ENCODE peak calls at places on chromosomes 6 and 20, in six cellular contexts. J, X, A, B, D and I are unnamed samples.

GRCh38 chr20:51104960-51105460 is 82.1 kb upstream of the KCNG1 start:
- DNase-seq in B (no peak), J (no peak), A (no peak), X (no peak), D (no peak), I (no peak)

GRCh38 chr6:41917528-41917927 is 3.4 kb downstream of the MED20 start:
- DNase-seq in A (peak), J (peak), X (no peak), B (no peak), D (no peak), I (no peak)

GRCh38 chr20:16476032-16476431 is 97.2 kb downstream of the KIF16B start:
- DNase-seq in B (no peak), A (peak), X (no peak), D (no peak), J (peak), I (peak)

GRCh38 chr6:131225959-131226358 is 90.7 kb downstream of the AKAP7 start:
- DNase-seq in D (no peak), J (no peak), X (no peak), A (no peak), B (no peak), I (no peak)

GRCh38 chr20:1657556-1658334 is at the start of gene SIRPG:
- DNase-seq in J (no peak), A (no peak), D (no peak), X (no peak), B (no peak), I (no peak)

GRCh38 chr6:32192608-32193039 is at the start of gene GPSM3:
- DNase-seq in J (peak), B (no peak), X (no peak), D (peak), A (no peak), I (no peak)

GRCh38 chr20:4916991-4917881 is 84.1 kb downstream of the SLC23A2 start:
- DNase-seq in A (peak), D (no peak), X (no peak), B (no peak), J (peak), I (no peak)

GRCh38 chr20:36950432-36951197 is 893 bp downstream of the SAMHD1 start:
- DNase-seq in X (peak), B (no peak), A (no peak), J (peak), D (peak), I (peak)

GRCh38 chr6:111875741-111876140 is 2.5 kb upstream of the FYN start:
- DNase-seq in A (no peak), J (no peak), D (no peak), B (no peak), X (no peak), I (no peak)

GRCh38 chr20:8853805-8854338 is 215.0 kb upstream of the PLCB4 start:
- DNase-seq in A (peak), D (peak), B (no peak), J (peak), X (no peak), I (peak)

GRCh38 chr6:170003027-170003426 is 251.6 kb downstream of the ERMARD start:
- DNase-seq in J (no peak), D (no peak), A (no peak), X (no peak), B (no peak), I (no peak)

GRCh38 chr20:10061641-10062040 is 26.9 kb downstream of the ANKEF1 start:
- DNase-seq in A (no peak), J (no peak), B (no peak), D (no peak), X (peak), I (no peak)

GRCh38 chr20:62382306-62383198 is 4.4 kb upstream of the RPS21 start:
- DNase-seq in X (peak), D (peak), A (peak), B (no peak), J (peak), I (peak)

GRCh38 chr6:75217203-75217602 is 11.3 kb upstream of the COL12A1 start:
- DNase-seq in J (peak), D (no peak), X (no peak), B (no peak), A (no peak), I (no peak)

GRCh38 chr6:63635165-63635562 is 438 bp upstream of the PHF3 start:
- DNase-seq in B (no peak), J (no peak), X (no peak), A (no peak), D (no peak), I (no peak)

GRCh38 chr6:105879902-105880547 is 206.1 kb upstream of the PRDM1 start:
- DNase-seq in X (no peak), D (no peak), A (no peak), J (no peak), B (no peak), I (no peak)

GRCh38 chr6:53710788-53711187 is 45.2 kb upstream of the KLHL31 start:
- DNase-seq in X (no peak), B (no peak), J (no peak), A (no peak), D (no peak), I (no peak)

GRCh38 chr6:28947831-28948270 is 24.1 kb upstream of the TRIM27 start:
- DNase-seq in A (no peak), X (no peak), B (no peak), J (peak), D (peak), I (no peak)

GRCh38 chr20:60650087-60650486 is 602.0 kb upstream of the CDH4 start:
- DNase-seq in J (no peak), B (no peak), A (no peak), D (no peak), X (no peak), I (no peak)

GRCh38 chr6:108029226-108029921 is 45.2 kb downstream of the OSTM1 start:
- DNase-seq in A (no peak), X (no peak), J (no peak), B (no peak), D (no peak), I (no peak)

GRCh38 chr20:2873747-2874041 is 413 bp downstream of the PTPRA start:
- DNase-seq in D (peak), A (no peak), X (no peak), J (peak), B (no peak), I (peak)

DNA sequence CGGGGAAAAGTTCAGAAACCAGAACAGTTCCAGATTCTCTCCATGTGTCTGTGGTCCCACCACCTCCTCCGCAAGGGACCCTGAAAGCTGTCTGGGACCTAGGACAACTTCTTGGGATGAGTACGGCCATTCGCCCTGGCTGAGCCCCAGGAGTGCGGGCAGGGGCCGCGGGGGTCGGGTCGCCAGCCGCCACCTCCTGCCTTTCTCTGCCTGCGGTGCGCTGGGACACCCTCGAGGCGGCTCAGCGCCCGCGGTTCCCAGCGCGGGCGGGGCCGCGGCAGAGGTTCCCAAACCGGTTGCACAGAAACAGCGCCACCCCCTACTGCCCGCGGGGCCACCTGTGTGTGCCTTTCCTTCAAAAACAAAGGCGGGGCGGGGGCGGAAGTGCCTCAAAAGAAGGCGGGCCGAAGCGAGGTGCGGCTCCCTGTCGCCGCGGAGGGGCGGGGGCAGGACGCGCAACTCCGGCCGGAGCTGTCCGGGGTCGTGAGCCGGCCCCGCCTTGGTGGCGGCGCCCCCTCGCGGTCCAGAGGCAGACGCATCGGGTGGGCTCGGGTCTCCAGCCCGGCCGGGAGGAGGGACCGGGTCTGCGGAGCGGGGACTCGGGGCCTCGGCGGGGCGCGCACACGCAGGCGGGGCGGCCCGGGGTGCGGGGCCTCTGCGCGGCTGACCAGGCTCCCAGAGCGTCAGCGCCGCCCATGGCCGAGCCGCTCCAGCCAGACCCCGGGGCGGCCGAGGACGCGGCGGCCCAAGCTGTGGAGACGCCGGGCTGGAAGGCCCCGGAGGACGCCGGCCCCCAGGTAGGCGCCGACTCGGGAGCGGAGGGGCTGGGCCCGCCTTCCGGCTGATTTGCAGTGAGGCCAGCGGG is at the start of gene HEBP2:
- DNase-seq in D (peak), X (peak), B (peak), J (peak), A (peak), I (peak)
- TF ChIP-seq CTCF in D (peak), X (peak), B (peak), J (peak), A (peak), I (peak)

DNA sequence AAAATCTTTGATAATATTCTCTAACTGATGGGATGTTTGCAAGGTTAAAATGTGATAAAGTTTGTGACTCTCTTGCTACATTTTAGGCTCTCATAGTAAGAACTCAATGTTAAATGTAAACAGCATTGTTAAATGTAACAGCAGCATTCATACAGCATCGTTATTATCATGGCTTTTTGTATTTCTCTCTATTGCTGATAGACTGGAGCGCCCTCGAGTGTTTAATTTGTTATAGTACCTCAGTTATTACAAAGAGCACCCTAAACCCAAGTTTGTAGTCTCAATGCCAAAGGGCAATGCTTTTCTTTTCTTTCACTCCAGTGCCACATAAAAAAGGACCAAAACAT is 14.9 kb upstream of the TTPAL start:
- DNase-seq in A (peak), X (no peak), J (peak), D (peak), B (no peak), I (no peak)
- TF ChIP-seq CTCF in A (peak), X (no peak), J (peak), D (peak), B (peak), I (peak)

DNA sequence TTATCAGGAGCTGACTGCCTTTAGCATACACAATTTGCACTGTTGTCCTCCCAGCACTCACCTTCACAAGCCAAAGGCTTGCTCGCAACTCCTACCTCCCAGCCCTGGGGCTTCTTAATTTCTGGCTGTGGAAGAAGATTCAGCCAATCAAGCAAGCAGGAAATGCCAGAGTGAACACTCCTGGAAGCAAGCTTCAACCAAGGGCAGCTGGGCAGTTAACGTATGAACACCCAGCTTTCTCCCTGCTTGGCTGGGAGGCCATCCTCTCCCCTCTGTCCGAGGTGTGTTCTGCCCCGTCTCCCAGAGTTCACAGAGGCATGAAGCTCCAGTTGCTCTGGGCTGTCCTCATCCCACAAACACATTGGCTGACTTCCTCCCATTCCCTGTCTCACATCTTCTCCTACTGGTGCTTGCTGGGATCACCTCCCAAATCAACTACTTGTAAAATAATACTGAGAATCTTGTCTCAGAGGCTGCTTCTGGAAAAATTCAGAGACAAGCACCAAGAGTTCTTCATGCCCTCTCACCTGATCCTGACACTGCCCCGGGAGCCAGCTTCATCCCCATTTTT is 15.3 kb upstream of the SRSF6 start:
- DNase-seq in X (no peak), J (peak), D (no peak), A (no peak), B (no peak), I (no peak)
- TF ChIP-seq CTCF in X (peak), J (peak), D (no peak), A (no peak), B (no peak), I (no peak)

DNA sequence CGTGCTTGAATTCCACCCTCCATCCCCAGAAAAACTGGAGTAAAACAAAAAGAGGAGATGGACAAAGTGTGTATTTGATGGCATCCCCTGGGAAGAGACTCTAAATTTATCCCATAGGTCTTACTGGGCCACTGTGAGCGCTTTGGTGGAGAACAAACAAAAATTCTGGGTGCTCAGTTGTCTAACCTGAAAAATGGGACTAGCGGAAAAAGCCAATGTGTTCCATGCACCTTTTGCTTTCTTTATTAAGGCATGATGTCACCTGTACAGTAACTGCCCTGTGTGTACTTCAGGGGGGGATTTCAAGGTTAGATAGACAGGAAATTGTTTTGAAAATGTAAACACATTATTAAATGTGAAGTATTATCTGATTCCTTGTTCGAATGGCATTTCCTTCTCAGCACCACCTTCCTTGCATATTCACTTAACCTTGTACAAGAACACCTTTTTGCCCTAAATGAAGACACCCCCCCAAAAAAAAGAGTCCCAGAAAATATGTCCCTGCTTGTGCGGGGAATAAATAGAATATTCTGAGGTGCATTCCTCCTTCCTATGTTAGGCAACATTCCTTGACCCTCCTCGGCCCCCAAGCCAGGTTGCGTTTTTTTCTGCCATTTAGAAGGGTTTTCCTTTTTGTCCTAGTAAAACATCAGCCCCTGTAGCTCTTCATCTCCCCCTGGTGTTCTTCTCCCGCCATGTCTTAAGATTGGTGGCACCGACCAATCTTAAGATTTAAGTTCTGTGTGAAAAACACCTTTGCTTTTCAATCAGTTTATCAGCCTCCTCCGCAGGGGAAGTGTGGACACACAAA is 1.1 kb upstream of the EDN1 start:
- DNase-seq in J (peak), B (no peak), A (peak), X (peak), D (peak), I (peak)
- TF ChIP-seq CTCF in J (peak), B (peak), A (peak), X (peak), D (peak), I (peak)

GRCh38 chr6:82881519-82881918 is 184.1 kb downstream of the UBE3D start:
- DNase-seq in D (no peak), X (no peak), B (no peak), A (no peak), J (no peak), I (no peak)

GRCh38 chr6:82877213-82878195 is 188.1 kb downstream of the UBE3D start:
- DNase-seq in D (no peak), A (peak), B (no peak), J (no peak), X (no peak), I (no peak)

GRCh38 chr6:82878812-82879211 is 186.8 kb downstream of the UBE3D start:
- DNase-seq in X (no peak), B (no peak), J (peak), A (peak), D (no peak), I (no peak)

DNA sequence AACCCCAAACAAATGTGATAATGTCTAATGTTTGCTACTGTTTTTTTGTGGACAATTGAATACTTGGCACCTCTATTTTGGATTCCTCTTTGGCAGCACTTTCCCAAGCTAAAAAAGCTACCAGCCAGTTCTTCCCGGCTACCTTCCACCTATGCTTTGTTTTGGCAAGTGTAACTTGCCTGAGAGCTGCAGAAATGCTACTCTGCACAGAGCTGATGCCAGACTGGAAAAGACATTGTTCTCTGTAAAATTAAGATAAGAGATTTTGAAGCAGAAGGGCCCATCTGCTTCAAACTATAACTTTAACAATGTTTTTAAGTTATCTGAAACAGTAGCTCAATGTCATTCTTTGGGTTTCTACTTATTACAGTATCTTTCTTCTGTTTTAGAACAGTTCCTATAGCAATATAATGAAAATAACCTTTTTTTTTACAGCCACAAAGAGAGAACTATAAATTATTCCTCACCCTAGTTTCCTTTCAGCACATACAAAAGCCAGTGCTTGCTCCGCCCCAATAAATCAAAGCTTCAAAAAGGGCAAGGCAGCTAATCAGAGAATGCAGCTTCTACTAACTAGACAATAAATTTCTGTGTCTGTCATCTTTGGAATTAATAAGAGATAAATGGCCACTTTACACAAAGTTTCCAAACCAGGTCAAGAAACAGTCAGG is 183.1 kb downstream of the UBE3D start:
- DNase-seq in B (no peak), A (no peak), J (no peak), X (no peak), D (no peak), I (no peak)
- TF ChIP-seq CTCF in B (no peak), A (no peak), J (no peak), X (no peak), D (no peak), I (no peak)